ENCODE peak calls at places on chromosomes 1 and 21, in five cellular contexts. A is NCI-H1092; Z is effector CD4-positive, alpha-beta T cell; K is left cardiac atrium; L is mesendoderm. I is an unnamed sample.

GRCh38 chr21:40165671-40166070 is 298.4 kb downstream of the PCP4 start:
- DNase-seq in A (no peak), Z (no peak), K (no peak), L (peak), I (no peak)

GRCh38 chr1:89823679-89824292 is 3.0 kb downstream of the LRRC8D start:
- DNase-seq in A (no peak), Z (no peak), K (no peak), L (no peak), I (no peak)

GRCh38 chr21:44399955-44400790 is 46.8 kb downstream of the TRPM2 start:
- DNase-seq in A (no peak), Z (no peak), K (no peak), L (no peak), I (no peak)

GRCh38 chr1:181134543-181135461 is 46.3 kb downstream of the IER5 start:
- DNase-seq in A (no peak), Z (no peak), K (no peak), L (no peak), I (no peak)

GRCh38 chr21:45516671-45517151 is 25.5 kb downstream of the SLC19A1 start:
- DNase-seq in A (no peak), Z (no peak), K (no peak), L (no peak), I (no peak)

GRCh38 chr1:10901091-10901893 is 104.8 kb upstream of the CASZ1 start:
- DNase-seq in A (no peak), Z (no peak), K (peak), L (no peak), I (no peak)

GRCh38 chr1:40309374-40310128 is 7.5 kb downstream of the COL9A2 start:
- DNase-seq in A (no peak), Z (no peak), K (no peak), L (no peak), I (peak)

GRCh38 chr21:45970674-45971486 is 10.7 kb upstream of the COL6A1 start:
- DNase-seq in A (peak), Z (peak), K (peak), L (peak), I (no peak)

GRCh38 chr1:203627819-203628184 is 1.2 kb downstream of the ATP2B4 start:
- DNase-seq in A (no peak), Z (no peak), K (peak), L (no peak), I (no peak)

GRCh38 chr21:27580276-27580675 is 613.4 kb upstream of the ADAMTS5 start:
- DNase-seq in A (no peak), Z (no peak), K (no peak), L (no peak), I (no peak)

GRCh38 chr1:33369081-33369480 is 48.2 kb upstream of the A3GALT2 start:
- DNase-seq in A (no peak), Z (no peak), K (no peak), L (no peak), I (no peak)

GRCh38 chr1:1919304-1920056 is 401 bp upstream of the TMEM52 start:
- DNase-seq in A (peak), Z (peak), K (peak), L (peak), I (peak)

GRCh38 chr1:89754518-89754917 is 66.3 kb upstream of the LRRC8D start:
- DNase-seq in A (no peak), Z (no peak), K (no peak), L (no peak), I (no peak)

GRCh38 chr21:29017639-29018237 is 1.4 kb downstream of the RWDD2B start:
- DNase-seq in A (no peak), Z (no peak), K (no peak), L (no peak), I (no peak)